ENCODE peak calls at places on chromosome 12, in seven cellular contexts. P, L, R, U, D, B and V are unnamed samples. For H3K4me1, the result is how much of the 10 kb centered on the place peaks cover.

GRCh38 chr12:21330682-21331253 is 3.9 kb downstream of the SLCO1A2 start:
- DNase-seq in P (peak), L (no peak), R (no peak), U (no peak), D (no peak), B (no peak), V (no peak)

GRCh38 chr12:8913702-8914032 is 642 bp upstream of the PHC1 start:
- DNase-seq in P (no peak), L (no peak), R (no peak), U (no peak), D (no peak), B (no peak), V (no peak)

GRCh38 chr12:78403136-78403535 is 461.4 kb upstream of the SYT1 start:
- DNase-seq in P (peak), L (no peak), R (no peak), U (no peak), D (peak), B (no peak), V (no peak)

GRCh38 chr12:121784460-121784859 is 9.0 kb downstream of the RHOF start:
- DNase-seq in P (peak), L (no peak), R (no peak), U (no peak), D (no peak), B (no peak), V (no peak)

GRCh38 chr12:77855548-77855947 is 24.9 kb downstream of the NAV3 start:
- DNase-seq in P (no peak), L (no peak), R (no peak), U (no peak), D (peak), B (no peak), V (no peak)

GRCh38 chr12:25960176-25960575 is 1.7 kb downstream of the RASSF8 start:
- DNase-seq in P (peak), L (peak), R (no peak), U (no peak), D (peak), B (no peak), V (no peak)

GRCh38 chr12:75489613-75490210 is 9.2 kb downstream of the GLIPR1 start:
- DNase-seq in P (no peak), L (no peak), R (no peak), U (no peak), D (no peak), B (no peak), V (no peak)

GRCh38 chr12:31323466-31324115 is 2.4 kb downstream of the SINHCAF start:
- DNase-seq in P (peak), L (peak), R (no peak), U (peak), D (no peak), B (peak), V (peak)

GRCh38 chr12:106586803-106587684 is 4.2 kb downstream of the RFX4 start:
- DNase-seq in P (peak), L (no peak), R (no peak), U (no peak), D (peak), B (no peak), V (no peak)

GRCh38 chr12:124222368-124223245 is 72.3 kb upstream of the RFLNA start:
- DNase-seq in P (no peak), L (no peak), R (no peak), U (no peak), D (no peak), B (no peak), V (no peak)

GRCh38 chr12:124484067-124484466 is 83.3 kb downstream of the NCOR2 start:
- DNase-seq in P (no peak), L (no peak), R (no peak), U (no peak), D (no peak), B (no peak), V (no peak)

GRCh38 chr12:71591601-71592000 is 72.0 kb downstream of the ZFC3H1 start:
- DNase-seq in P (no peak), L (no peak), R (no peak), U (no peak), D (no peak), B (no peak), V (no peak)

GRCh38 chr12:54882074-54882473 is 27.8 kb downstream of the MUCL1 start:
- DNase-seq in P (no peak), L (no peak), R (no peak), U (no peak), D (no peak), B (no peak), V (no peak)

GRCh38 chr12:69583203-69583602 is 2.1 kb upstream of the CCT2 start:
- DNase-seq in P (no peak), L (no peak), R (no peak), U (no peak), D (no peak), B (peak), V (no peak)

GRCh38 chr12:54033106-54033979 is 493 bp downstream of the HOXC5 start:
- DNase-seq in P (peak), L (no peak), R (no peak), U (no peak), D (peak), B (no peak), V (peak)

GRCh38 chr12:120767071-120768024 is 41.7 kb downstream of the ACADS start:
- DNase-seq in P (no peak), L (no peak), R (no peak), U (no peak), D (no peak), B (no peak), V (no peak)

GRCh38 chr12:67085699-67086098 is 183.5 kb upstream of the CAND1 start:
- DNase-seq in P (no peak), L (no peak), R (no peak), U (no peak), D (no peak), B (no peak), V (no peak)

GRCh38 chr12:9940370-9940769 is 8.2 kb upstream of the CLEC2A start:
- DNase-seq in P (peak), L (no peak), R (no peak), U (no peak), D (no peak), B (no peak), V (no peak)

GRCh38 chr12:26782372-26783132 is 50.4 kb downstream of the ITPR2 start:
- DNase-seq in P (no peak), L (no peak), R (no peak), U (no peak), D (no peak), B (no peak), V (no peak)

GRCh38 chr12:41512531-41512930 is 324.4 kb downstream of the PDZRN4 start:
- DNase-seq in P (no peak), L (no peak), R (no peak), U (no peak), D (no peak), B (no peak), V (no peak)

GRCh38 chr12:116459921-116460666 is 99.1 kb upstream of the MAP1LC3B2 start:
- DNase-seq in P (no peak), L (no peak), R (no peak), U (no peak), D (no peak), B (no peak), V (no peak)

GRCh38 chr12:28121899-28122655 is 68.2 kb upstream of the CCDC91 start:
- DNase-seq in P (no peak), L (no peak), R (no peak), U (no peak), D (no peak), B (no peak), V (no peak)

GRCh38 chr12:120956579-120957360 is 21.6 kb upstream of the HNF1A start:
- DNase-seq in P (no peak), L (no peak), R (no peak), U (no peak), D (no peak), B (no peak), V (no peak)

GRCh38 chr12:91404362-91404899 is 221.8 kb upstream of the DCN start:
- DNase-seq in P (no peak), L (no peak), R (no peak), U (no peak), D (no peak), B (no peak), V (no peak)

GRCh38 chr12:117502233-117502632 is 140.8 kb upstream of the NOS1 start:
- DNase-seq in P (no peak), L (no peak), R (no peak), U (no peak), D (no peak), B (no peak), V (no peak)

GRCh38 chr12:66268562-66268961 is 33.7 kb upstream of the HELB start:
- DNase-seq in P (no peak), L (no peak), R (no peak), U (no peak), D (no peak), B (no peak), V (no peak)

GRCh38 chr12:8658361-8658760 is 4.3 kb downstream of the MFAP5 start:
- DNase-seq in P (no peak), L (no peak), R (no peak), U (no peak), D (no peak), B (no peak), V (no peak)

GRCh38 chr12:94792690-94793089 is 142.3 kb upstream of the TMCC3 start:
- DNase-seq in P (no peak), L (no peak), R (no peak), U (no peak), D (no peak), B (no peak), V (no peak)

GRCh38 chr12:78703820-78704525 is 160.6 kb upstream of the SYT1 start:
- DNase-seq in P (peak), L (no peak), R (no peak), U (no peak), D (no peak), B (no peak), V (no peak)

GRCh38 chr12:913919-914718 is 35.4 kb downstream of the RAD52 start:
- DNase-seq in P (no peak), L (no peak), R (no peak), U (no peak), D (no peak), B (no peak), V (no peak)

GRCh38 chr12:76398106-76398505 is 49.9 kb upstream of the BBS10 start:
- DNase-seq in P (no peak), L (no peak), R (no peak), U (no peak), D (no peak), B (no peak), V (no peak)

GRCh38 chr12:51863921-51864700 is 15.6 kb upstream of the FIGNL2 start:
- DNase-seq in P (no peak), L (no peak), R (no peak), U (no peak), D (peak), B (no peak), V (no peak)

GRCh38 chr12:95953000-95953399 is 9.9 kb downstream of the AMDHD1 start:
- DNase-seq in P (no peak), L (no peak), R (no peak), U (no peak), D (no peak), B (no peak), V (no peak)

GRCh38 chr12:13864081-13864673 is 117.2 kb downstream of the GRIN2B start:
- DNase-seq in P (peak), L (peak), R (peak), U (peak), D (peak), B (peak), V (peak)

GRCh38 chr12:123126294-123127144 is 24.4 kb downstream of the PITPNM2 start:
- DNase-seq in P (peak), L (peak), R (peak), U (no peak), D (no peak), B (peak), V (peak)

GRCh38 chr12:40016960-40017359 is 88.9 kb downstream of the SLC2A13 start:
- DNase-seq in P (peak), L (no peak), R (no peak), U (no peak), D (no peak), B (no peak), V (no peak)

GRCh38 chr12:96108321-96108720 is 72.9 kb upstream of the LTA4H start:
- DNase-seq in P (peak), L (peak), R (no peak), U (peak), D (no peak), B (no peak), V (no peak)

GRCh38 chr12:1234073-1234472 is 243.1 kb downstream of the ERC1 start:
- DNase-seq in P (no peak), L (no peak), R (no peak), U (no peak), D (no peak), B (no peak), V (no peak)

GRCh38 chr12:80053048-80053790 is 46.1 kb upstream of the OTOGL start:
- DNase-seq in P (no peak), L (peak), R (peak), U (no peak), D (peak), B (no peak), V (peak)

GRCh38 chr12:118680361-118680963 is 300.9 kb upstream of the SRRM4 start:
- DNase-seq in P (peak), L (no peak), R (peak), U (no peak), D (no peak), B (no peak), V (no peak)

GRCh38 chr12:56725723-56726102 is 614 bp upstream of the NACA start:
- DNase-seq in P (no peak), L (no peak), R (no peak), U (no peak), D (no peak), B (no peak), V (no peak)

GRCh38 chr12:56723889-56724659 is 1.0 kb downstream of the NACA start:
- DNase-seq in P (peak), L (peak), R (peak), U (peak), D (no peak), B (no peak), V (peak)

GRCh38 chr12:56724660-56724988 is 475 bp downstream of the NACA start:
- DNase-seq in P (no peak), L (no peak), R (no peak), U (no peak), D (no peak), B (peak), V (no peak)

GRCh38 chr12:56723352-56723751 is 1.7 kb downstream of the NACA start:
- DNase-seq in P (no peak), L (no peak), R (no peak), U (no peak), D (no peak), B (no peak), V (no peak)

DNA sequence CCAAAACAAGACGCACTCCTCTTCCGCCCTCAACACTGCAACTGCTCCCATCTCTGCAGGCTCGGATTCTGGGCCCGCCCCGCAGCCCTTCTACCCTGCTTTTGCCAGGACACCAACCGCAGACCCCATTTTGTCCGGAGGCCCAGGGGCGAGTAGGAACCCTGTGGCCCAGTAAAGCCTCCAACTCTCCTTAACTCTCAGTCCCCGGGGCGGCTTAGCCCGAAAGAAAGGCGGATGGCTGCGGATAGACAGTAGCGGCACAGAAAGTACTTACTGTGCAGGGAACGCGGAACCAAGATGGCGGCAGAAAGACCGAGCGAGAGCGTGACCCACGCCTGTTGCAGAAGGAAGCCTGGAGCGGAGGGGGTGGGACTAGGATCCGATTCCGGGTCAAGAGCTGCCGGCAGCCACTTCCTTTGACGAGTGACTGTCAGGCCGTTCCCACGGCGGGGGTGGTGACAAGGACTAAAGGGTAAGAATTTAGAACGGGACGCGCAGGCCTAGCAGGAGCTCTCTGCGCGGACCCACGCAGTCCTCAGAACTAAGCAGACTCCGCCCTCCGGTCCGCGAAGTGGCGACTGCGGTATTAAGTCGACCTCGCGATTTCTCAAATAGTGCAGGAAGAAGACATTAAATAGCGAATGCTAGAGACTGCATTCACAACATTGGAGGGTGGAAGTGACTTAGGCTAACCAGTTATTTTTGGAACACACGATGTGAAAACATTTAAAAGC is at the start of gene NACA:
- DNase-seq in P (peak), L (peak), R (peak), U (peak), D (peak), B (peak), V (peak)
- TF ChIP-seq EP300 in P (no peak), L (peak), R (peak), U (no peak), D (no peak), B (peak), V (no peak)

GRCh38 chr12:108170164-108170563 is 41.1 kb downstream of the WSCD2 start:
- DNase-seq in P (no peak), L (no peak), R (no peak), U (no peak), D (no peak), B (no peak), V (no peak)

GRCh38 chr12:108173892-108174291 is 44.8 kb downstream of the WSCD2 start:
- DNase-seq in P (no peak), L (no peak), R (no peak), U (no peak), D (no peak), B (no peak), V (no peak)

GRCh38 chr12:108173160-108173559 is 44.1 kb downstream of the WSCD2 start:
- DNase-seq in P (no peak), L (no peak), R (no peak), U (no peak), D (no peak), B (no peak), V (no peak)

GRCh38 chr12:108169671-108170070 is 40.6 kb downstream of the WSCD2 start:
- DNase-seq in P (no peak), L (no peak), R (no peak), U (no peak), D (no peak), B (no peak), V (no peak)

GRCh38 chr12:108172033-108172432 is 42.9 kb downstream of the WSCD2 start:
- DNase-seq in P (no peak), L (no peak), R (no peak), U (no peak), D (no peak), B (no peak), V (no peak)
- TF ChIP-seq CTCF in P (no peak), L (no peak), R (no peak), U (no peak), D (no peak), B (no peak), V (no peak)

DNA sequence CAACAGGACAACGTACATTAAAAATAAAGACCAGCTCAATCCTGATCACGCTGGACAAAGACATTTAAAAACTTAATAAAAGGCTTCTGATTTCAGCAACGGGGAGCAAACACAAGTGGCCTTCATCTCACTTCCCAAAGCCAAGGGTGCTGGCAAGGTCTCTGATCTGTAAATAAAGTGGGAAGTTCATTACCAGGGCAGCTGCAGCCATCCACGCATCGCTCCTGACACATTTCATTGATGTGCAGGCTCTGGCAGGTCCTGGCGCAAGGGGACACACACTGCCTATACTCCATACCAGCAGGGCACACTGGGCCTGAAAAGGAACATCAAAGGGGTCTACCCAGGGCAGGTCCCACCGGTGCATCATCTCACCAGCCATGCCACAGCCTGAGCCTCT is 51.0 kb downstream of the VWF start:
- DNase-seq in P (no peak), L (no peak), R (no peak), U (no peak), D (no peak), B (no peak), V (no peak)
- H3K4me1 ChIP-seq in P (under half), L (under half), R (under half), U (half or more), D (under half), B (under half), V (under half)

GRCh38 chr12:89379100-89379838 is 27.0 kb upstream of the DUSP6 start:
- DNase-seq in P (no peak), L (no peak), R (no peak), U (no peak), D (no peak), B (no peak), V (no peak)
- TF ChIP-seq EP300 in P (no peak), L (no peak), R (no peak), U (no peak), D (no peak), B (no peak), V (no peak)

DNA sequence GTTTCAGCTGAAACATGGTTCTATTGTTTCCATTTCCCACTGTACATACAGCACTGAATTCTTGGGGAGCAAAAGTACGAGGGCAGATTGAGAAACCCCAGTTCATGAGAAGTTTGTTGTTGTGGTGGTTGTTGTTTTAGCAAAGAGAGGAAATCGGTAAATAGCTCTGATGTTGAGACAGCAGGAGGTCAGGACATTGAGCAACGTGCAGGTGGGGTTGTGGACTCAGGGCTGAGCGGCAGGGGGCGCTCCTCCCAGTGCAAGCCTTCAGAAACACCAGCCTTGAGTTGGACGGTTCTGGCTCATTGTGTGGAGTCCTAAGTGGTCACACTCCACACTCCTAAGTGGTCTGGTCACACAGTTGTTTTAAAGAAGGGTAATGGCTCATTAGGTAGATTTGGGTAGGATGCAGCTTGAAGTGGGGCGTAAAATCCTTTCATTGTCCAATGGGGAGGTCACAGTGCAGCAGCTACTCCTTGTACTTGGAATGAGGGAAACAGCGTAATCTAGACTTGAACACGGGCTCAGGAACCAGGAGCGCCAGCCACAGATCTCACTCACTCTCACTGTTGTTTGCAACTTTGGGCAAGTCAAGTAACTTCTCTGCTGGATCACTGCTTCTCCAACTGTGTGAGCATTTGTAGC is 14.5 kb upstream of the PWP1 start:
- DNase-seq in P (peak), L (no peak), R (no peak), U (no peak), D (no peak), B (peak), V (peak)
- TF ChIP-seq CTCF in P (peak), L (no peak), R (no peak), U (no peak), D (peak), B (peak), V (no peak)

GRCh38 chr12:111430418-111431353 is 25.0 kb downstream of the SH2B3 start:
- DNase-seq in P (no peak), L (no peak), R (no peak), U (no peak), D (no peak), B (no peak), V (no peak)

GRCh38 chr12:111427417-111428074 is 21.8 kb downstream of the SH2B3 start:
- DNase-seq in P (no peak), L (no peak), R (no peak), U (no peak), D (no peak), B (no peak), V (no peak)

GRCh38 chr12:111428081-111428727 is 22.5 kb downstream of the SH2B3 start:
- DNase-seq in P (no peak), L (no peak), R (no peak), U (no peak), D (no peak), B (no peak), V (no peak)

GRCh38 chr12:111429760-111430417 is 24.2 kb downstream of the SH2B3 start:
- DNase-seq in P (no peak), L (no peak), R (no peak), U (no peak), D (peak), B (no peak), V (no peak)

GRCh38 chr12:111428728-111429175 is 23.0 kb downstream of the SH2B3 start:
- DNase-seq in P (no peak), L (no peak), R (no peak), U (no peak), D (no peak), B (no peak), V (no peak)
- H3K4me1 ChIP-seq in P (under half), L (under half), R (half or more), U (half or more), D (under half), B (under half), V (half or more)

GRCh38 chr12:12403264-12404248 is 46.7 kb downstream of the BORCS5 start:
- DNase-seq in P (peak), L (no peak), R (no peak), U (no peak), D (no peak), B (no peak), V (no peak)
- TF ChIP-seq EP300 in P (peak), L (no peak), R (no peak), U (no peak), D (no peak), B (peak), V (no peak)

GRCh38 chr12:42590324-42590934 is 883 bp upstream of the PRICKLE1 start:
- DNase-seq in P (peak), L (peak), R (no peak), U (peak), D (peak), B (no peak), V (no peak)
- TF ChIP-seq CTCF in P (peak), L (no peak), R (no peak), U (no peak), D (no peak), B (no peak), V (no peak)